ENCODE peak calls at places on chromosomes 11 and 22, in eight cellular contexts. K is NCI-H1436; A is activated CD4-positive, alpha-beta T cell treated with anti-CD3 and anti-CD28 coated beads, Interleukin-2, amount 50 U/mL, for 1 hour; B is HEK293T; Y is iPS-NIHi11; X is ecto neural progenitor cell; R is NCI-H1105 treated with DMSO at 0.1 percent for 48 hours; S is NCI-H774. H is an unnamed sample.

GRCh38 chr11:14190992-14191773 is 167.8 kb downstream of the RRAS2 start:
- DNase-seq in K (no peak), A (no peak), B (no peak), Y (no peak), X (no peak), R (no peak), S (no peak), H (no peak)

GRCh38 chr11:27239305-27239942 is 123.6 kb downstream of the CCDC34 start:
- DNase-seq in K (no peak), A (no peak), B (no peak), Y (no peak), X (no peak), R (no peak), S (no peak), H (no peak)

GRCh38 chr11:61069427-61069826 is 32.9 kb upstream of the CD5 start:
- DNase-seq in K (no peak), A (no peak), B (no peak), Y (no peak), X (no peak), R (no peak), S (no peak), H (no peak)

GRCh38 chr11:32422545-32422944 is 12.8 kb downstream of the WT1 start:
- DNase-seq in K (no peak), A (no peak), B (no peak), Y (no peak), X (no peak), R (no peak), S (no peak), H (no peak)

GRCh38 chr11:122697636-122698167 is 42.2 kb downstream of the UBASH3B start:
- DNase-seq in K (no peak), A (peak; percentile 41), B (no peak), Y (no peak), X (no peak), R (no peak), S (no peak), H (no peak)

GRCh38 chr22:26887456-26887855 is 230.1 kb downstream of the MIAT start:
- DNase-seq in K (no peak), A (no peak), B (no peak), Y (no peak), X (peak; percentile 49), R (no peak), S (no peak), H (no peak)

GRCh38 chr11:91773090-91773489 is 451.5 kb upstream of the FAT3 start:
- DNase-seq in K (no peak), A (no peak), B (no peak), Y (no peak), X (no peak), R (peak; percentile 16), S (no peak), H (no peak)

GRCh38 chr22:27720860-27721259 is 80.7 kb downstream of the MN1 start:
- DNase-seq in K (no peak), A (no peak), B (no peak), Y (no peak), X (no peak), R (no peak), S (no peak), H (no peak)

GRCh38 chr11:64276653-64277431 is 7.6 kb downstream of the BAD start:
- DNase-seq in K (no peak), A (no peak), B (no peak), Y (no peak), X (no peak), R (no peak), S (no peak), H (no peak)